ENCODE peak calls at places on chromosomes 1 and 21, in five cellular contexts. F is neuronal stem cell, U is H9, I is H1, N is trophoblast cell. P is an unnamed sample.

GRCh38 chr21:32547018-32547417 is 38.3 kb downstream of the TCP10L start:
- DNase-seq in F (no peak), U (no peak), I (no peak), N (no peak), P (no peak)

GRCh38 chr1:8941906-8942305 is 3.8 kb upstream of the CA6 start:
- DNase-seq in F (no peak), U (no peak), I (no peak), N (no peak), P (peak; percentile 65)

GRCh38 chr21:27525780-27526179 is 558.9 kb upstream of the ADAMTS5 start:
- DNase-seq in F (no peak), U (no peak), I (no peak), N (no peak), P (no peak)

GRCh38 chr1:109467301-109467777 is 993 bp downstream of the SYPL2 start:
- DNase-seq in F (no peak), U (peak; percentile 49), I (no peak), N (no peak), P (no peak)

GRCh38 chr1:242525360-242525722 is 844 bp upstream of the PLD5 start:
- DNase-seq in F (peak; percentile 14), U (no peak), I (no peak), N (peak; percentile 56), P (no peak)

GRCh38 chr1:155205969-155206593 is 1.6 kb downstream of the THBS3 start:
- DNase-seq in F (no peak), U (no peak), I (no peak), N (no peak), P (no peak)

GRCh38 chr1:215475719-215476525 is 91.2 kb upstream of the KCTD3 start:
- DNase-seq in F (no peak), U (no peak), I (no peak), N (peak; percentile 5), P (peak; percentile 72)

GRCh38 chr1:26740023-26740422 is 44.2 kb downstream of the ARID1A start:
- DNase-seq in F (no peak), U (no peak), I (no peak), N (no peak), P (no peak)

GRCh38 chr1:64396817-64397216 is 73.1 kb upstream of the CACHD1 start:
- DNase-seq in F (no peak), U (peak; percentile 72), I (peak; percentile 34), N (no peak), P (no peak)

GRCh38 chr1:1990222-1990621 is 13.4 kb downstream of the CFAP74 start:
- DNase-seq in F (no peak), U (no peak), I (no peak), N (no peak), P (no peak)

DNA sequence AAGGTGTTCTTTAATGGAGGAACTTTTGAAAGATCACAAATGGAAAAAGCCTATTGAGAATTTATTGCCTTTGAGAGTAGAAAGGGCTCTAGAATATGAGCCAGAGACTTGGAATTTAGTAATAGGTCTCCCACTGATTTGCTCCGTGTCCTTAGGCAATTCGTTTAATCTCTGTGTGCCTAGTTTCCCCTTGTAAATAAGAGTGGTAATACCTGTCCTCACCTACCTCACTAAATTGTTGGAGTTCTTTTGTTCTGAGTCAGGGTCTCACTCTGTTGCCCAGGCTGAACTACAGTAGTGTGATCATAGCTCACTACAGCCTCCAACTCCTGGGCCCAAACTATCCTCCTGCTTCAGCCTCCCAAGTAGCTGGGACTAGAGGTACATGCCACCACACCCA is 15.0 kb upstream of the TEKT2 start:
- DNase-seq in F (no peak), U (no peak), I (no peak), N (peak; percentile 84), P (no peak)
- H2BK12ac ChIP-seq in F (no peak overlapping the region), U (no peak overlapping the region), I (no peak overlapping the region), N (no peak overlapping the region), P (no peak overlapping the region)

GRCh38 chr1:10969267-10969970 is 43.0 kb upstream of the TARDBP start:
- DNase-seq in F (peak; percentile 38), U (peak; percentile 76), I (no peak), N (no peak), P (no peak)
- H3K4me2 ChIP-seq in F (peak overlapping the region; percentile 40), U (no peak overlapping the region), I (peak overlapping the region; percentile 26), N (no peak overlapping the region), P (no peak overlapping the region)

GRCh38 chr1:235460768-235461167 is 43.5 kb downstream of the B3GALNT2 start:
- DNase-seq in F (no peak), U (no peak), I (no peak), N (no peak), P (no peak)
- H2BK12ac ChIP-seq in F (no peak overlapping the region), U (no peak overlapping the region), I (no peak overlapping the region), N (no peak overlapping the region), P (no peak overlapping the region)

DNA sequence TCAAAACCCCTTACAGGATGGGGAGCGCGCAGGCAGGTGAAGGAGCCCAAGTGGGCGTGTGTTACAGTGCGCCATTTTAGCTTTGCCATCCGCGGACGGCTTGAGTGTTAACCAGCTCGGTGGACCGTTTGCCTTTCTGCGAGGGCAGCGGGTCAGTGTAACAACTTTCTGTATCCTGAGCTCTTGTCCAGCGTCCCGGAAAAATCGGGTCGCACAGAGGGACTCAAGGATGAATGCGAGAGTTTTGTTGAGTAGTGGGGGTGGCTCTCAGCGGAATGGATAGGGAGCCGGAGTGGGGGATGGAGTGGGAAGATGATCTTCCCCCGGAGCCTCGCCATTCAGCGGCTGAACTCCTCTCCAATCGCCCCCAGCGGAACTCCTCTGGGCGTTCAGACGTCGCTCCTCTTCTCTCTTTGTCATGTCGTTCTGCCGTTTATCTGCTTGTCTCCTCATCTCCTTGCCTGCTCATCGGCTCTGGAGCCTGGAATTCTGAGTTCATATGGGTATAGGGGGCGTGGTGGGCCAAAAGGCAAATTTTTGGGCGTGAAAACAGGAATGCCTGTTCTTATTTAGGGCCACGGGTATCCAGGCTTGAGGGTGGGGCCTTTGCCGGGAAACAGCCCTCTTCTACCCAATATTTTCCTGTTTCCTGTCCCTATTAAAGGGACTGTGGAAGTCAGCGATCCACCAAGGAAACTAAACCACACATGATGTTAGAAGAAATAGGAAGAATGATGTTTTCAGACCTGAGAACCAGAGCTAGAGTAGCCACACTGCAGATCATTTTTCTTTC is 295.5 kb downstream of the CTH start:
- DNase-seq in F (peak; percentile 9), U (peak; percentile 64), I (peak; percentile 10), N (no peak), P (no peak)
- H3K4me2 ChIP-seq in F (peak overlapping the region; percentile 33), U (peak overlapping the region; percentile 18), I (peak overlapping the region; percentile 82), N (peak overlapping the region; percentile 56), P (no peak overlapping the region)

GRCh38 chr1:24267003-24267402 is 52.2 kb upstream of the GRHL3 start:
- DNase-seq in F (no peak), U (no peak), I (no peak), N (no peak), P (no peak)

GRCh38 chr1:24266398-24266941 is 52.7 kb upstream of the GRHL3 start:
- DNase-seq in F (no peak), U (no peak), I (no peak), N (peak; percentile 98), P (peak; percentile 89)

GRCh38 chr1:24261977-24262376 is 57.2 kb upstream of the GRHL3 start:
- DNase-seq in F (no peak), U (no peak), I (no peak), N (no peak), P (no peak)

GRCh38 chr1:24263746-24264145 is 55.4 kb upstream of the GRHL3 start:
- DNase-seq in F (no peak), U (no peak), I (no peak), N (peak; percentile 63), P (peak; percentile 29)

DNA sequence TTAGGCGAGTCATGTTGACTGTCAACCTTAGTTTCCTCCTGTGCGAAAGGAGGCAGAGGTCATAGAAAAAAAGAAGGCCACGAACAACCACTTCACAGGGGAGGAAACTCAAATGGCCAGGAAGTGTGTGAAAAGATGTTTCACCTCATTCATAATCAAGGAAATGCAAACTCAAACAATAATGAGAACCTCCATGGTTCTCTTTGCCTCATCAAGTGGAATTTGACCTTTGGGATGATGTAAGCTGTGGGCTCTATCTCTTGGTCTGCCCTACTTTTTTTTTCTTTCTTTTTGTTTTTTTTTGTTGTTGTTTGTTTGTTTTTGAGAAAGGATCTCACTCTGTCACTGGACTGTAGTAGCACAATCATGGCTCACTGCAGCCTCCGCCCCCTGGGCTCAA is 55.9 kb upstream of the GRHL3 start:
- DNase-seq in F (no peak), U (no peak), I (no peak), N (peak; percentile 70), P (no peak)
- H2BK12ac ChIP-seq in F (no peak overlapping the region), U (no peak overlapping the region), I (no peak overlapping the region), N (no peak overlapping the region), P (no peak overlapping the region)

GRCh38 chr1:202088216-202088615 is 34.5 kb upstream of the GPR37L1 start:
- DNase-seq in F (no peak), U (no peak), I (no peak), N (peak; percentile 42), P (no peak)
- H3K4me2 ChIP-seq in F (no peak overlapping the region), U (no peak overlapping the region), I (no peak overlapping the region), N (no peak overlapping the region), P (no peak overlapping the region)

GRCh38 chr1:203455706-203456105 is 19.9 kb upstream of the PRELP start:
- DNase-seq in F (no peak), U (no peak), I (no peak), N (no peak), P (no peak)
- H2BK12ac ChIP-seq in F (no peak overlapping the region), U (no peak overlapping the region), I (peak overlapping the region; percentile 17), N (no peak overlapping the region), P (no peak overlapping the region)

DNA sequence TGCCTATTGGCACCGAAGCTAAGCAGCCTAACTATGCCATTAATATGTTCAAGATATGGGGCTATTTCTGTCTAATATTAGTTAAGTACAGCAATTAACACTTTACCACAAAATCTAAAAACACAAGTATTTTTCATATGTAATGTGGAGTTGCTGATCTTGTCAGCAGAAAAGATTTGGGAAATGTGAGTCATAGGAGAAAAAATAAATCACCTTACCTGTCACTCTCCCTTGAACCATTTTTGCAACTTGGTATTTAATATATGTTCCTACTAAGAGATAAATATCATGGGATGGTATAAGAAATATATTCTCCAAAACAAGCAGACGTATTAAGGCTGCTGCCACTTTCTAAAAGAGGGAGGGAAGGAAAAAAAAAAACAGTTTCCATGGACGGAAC is 17.0 kb downstream of the NUP210L start:
- DNase-seq in F (no peak), U (no peak), I (no peak), N (no peak), P (no peak)
- H3K4me2 ChIP-seq in F (no peak overlapping the region), U (no peak overlapping the region), I (no peak overlapping the region), N (no peak overlapping the region), P (no peak overlapping the region)

GRCh38 chr1:19690342-19690741 is 25.7 kb downstream of the HTR6 start:
- DNase-seq in F (no peak), U (no peak), I (no peak), N (no peak), P (no peak)
- H2BK12ac ChIP-seq in F (no peak overlapping the region), U (no peak overlapping the region), I (peak overlapping the region; percentile 17), N (no peak overlapping the region), P (no peak overlapping the region)

P was measured in mesenchymal stem cell.